ENCODE peak calls at places on chromosomes 6 and 20, in four cellular contexts. R, S, K and B are unnamed samples.

GRCh38 chr20:38842558-38842981 is 37.1 kb downstream of the PPP1R16B start:
- DNase-seq in R (no peak), S (no peak), K (no peak), B (no peak)

GRCh38 chr6:163392533-163392932 is 22.0 kb upstream of the QKI start:
- DNase-seq in R (no peak), K (no peak), S (no peak), B (no peak)

GRCh38 chr6:121849477-121849876 is 414.0 kb downstream of the GJA1 start:
- DNase-seq in R (no peak), K (peak; percentile 35), S (no peak), B (no peak)

GRCh38 chr6:117399924-117400323 is 25.8 kb downstream of the ROS1 start:
- DNase-seq in K (peak; percentile 22), R (no peak), S (no peak), B (no peak)

GRCh38 chr6:148440877-148441453 is 98.3 kb downstream of the SASH1 start:
- DNase-seq in S (no peak), K (peak; percentile 24), R (no peak), B (no peak)

GRCh38 chr6:106039836-106040592 is 46.1 kb upstream of the PRDM1 start:
- DNase-seq in S (no peak), K (no peak), R (no peak), B (no peak)

GRCh38 chr6:111242452-111242851 is 155.1 kb downstream of the SLC16A10 start:
- DNase-seq in S (no peak), K (no peak), R (no peak), B (no peak)

GRCh38 chr20:32906200-32906599 is 47.5 kb downstream of the EFCAB8 start:
- DNase-seq in S (no peak), R (no peak), K (no peak), B (no peak)

GRCh38 chr6:121879149-121879548 is 443.7 kb downstream of the GJA1 start:
- DNase-seq in K (no peak), R (no peak), S (no peak), B (no peak)